ENCODE peak calls at places on chromosomes 16 and 17, in four cellular contexts. S is T-helper 17 cell, Y is upper lobe of right lung, C is A549. L is an unnamed sample.

GRCh38 chr17:80753946-80754345 is 209.3 kb downstream of the RPTOR start:
- ATAC-seq in C (no peak), S (no peak), Y (no peak), L (no peak)

GRCh38 chr16:50202926-50203624 is 50.0 kb downstream of the TENT4B start:
- ATAC-seq in S (no peak), C (peak; percentile 90), Y (peak; percentile 51), L (peak; percentile 75)

GRCh38 chr17:37507108-37507507 is 17.4 kb downstream of the DUSP14 start:
- ATAC-seq in C (no peak), S (no peak), Y (no peak), L (no peak)

GRCh38 chr17:55652825-55653224 is 69.8 kb downstream of the TMEM100 start:
- ATAC-seq in S (no peak), Y (no peak), C (peak; percentile 68), L (no peak)

GRCh38 chr17:45430738-45431530 is 1.7 kb downstream of the ARHGAP27 start:
- ATAC-seq in S (peak; percentile 15), Y (peak; percentile 63), C (peak; percentile 3), L (no peak)

GRCh38 chr16:87414251-87414680 is 22.1 kb downstream of the MAP1LC3B start:
- ATAC-seq in Y (no peak), C (no peak), S (no peak), L (no peak)

GRCh38 chr16:57067347-57067746 is 25.0 kb upstream of the CPNE2 start:
- ATAC-seq in C (no peak), S (no peak), Y (no peak), L (no peak)

GRCh38 chr16:67555795-67556212 is 6.5 kb upstream of the CTCF start:
- ATAC-seq in Y (no peak), S (peak; percentile 93), C (peak; percentile 29), L (no peak)

GRCh38 chr17:13346996-13347762 is 254.6 kb downstream of the HS3ST3A1 start:
- ATAC-seq in Y (no peak), C (peak; percentile 89), S (no peak), L (no peak)

GRCh38 chr17:80129006-80129565 is 17.8 kb downstream of the EIF4A3 start:
- ATAC-seq in C (no peak), Y (no peak), S (no peak), L (no peak)

GRCh38 chr17:38894276-38894675 is 24.4 kb downstream of the LASP1 start:
- ATAC-seq in S (no peak), C (no peak), Y (no peak), L (no peak)

GRCh38 chr16:11639925-11640899 is 28.0 kb upstream of the SNN start:
- ATAC-seq in C (peak; percentile 91), S (peak; percentile 46), Y (peak; percentile 87), L (peak; percentile 95)

GRCh38 chr16:68490829-68491575 is 42.7 kb upstream of the SMPD3 start:
- ATAC-seq in S (no peak), Y (peak; percentile 83), C (peak; percentile 77), L (no peak)

GRCh38 chr16:85181739-85182129 is 69.5 kb upstream of the CIBAR2 start:
- ATAC-seq in C (peak; percentile 16), S (no peak), Y (no peak), L (no peak)

GRCh38 chr16:72021043-72021442 is 12.5 kb downstream of the DHODH start:
- ATAC-seq in C (peak; percentile 64), S (no peak), Y (no peak), L (no peak)

GRCh38 chr17:47285003-47285402 is 31.4 kb downstream of the ITGB3 start:
- ATAC-seq in Y (no peak), S (no peak), C (no peak), L (no peak)

GRCh38 chr17:6643460-6644125 is 2.7 kb downstream of the TXNDC17 start:
- ATAC-seq in S (no peak), C (no peak), Y (no peak), L (no peak)

GRCh38 chr17:9355841-9356240 is 219.8 kb downstream of the STX8 start:
- ATAC-seq in C (no peak), Y (peak; percentile 51), S (no peak), L (no peak)

GRCh38 chr17:55086635-55087058 is 118.1 kb downstream of the STXBP4 start:
- ATAC-seq in Y (peak; percentile 41), C (peak; percentile 80), S (no peak), L (no peak)

GRCh38 chr17:78644259-78644658 is 67.1 kb upstream of the DNAH17 start:
- ATAC-seq in S (no peak), Y (no peak), C (no peak), L (no peak)

GRCh38 chr16:21244798-21245197 is 11.3 kb downstream of the ANKS4B start:
- ATAC-seq in C (no peak), S (no peak), Y (no peak), L (no peak)

GRCh38 chr17:74872313-74873035 is at the start of gene FDXR:
- ATAC-seq in S (peak; percentile 1), Y (no peak), C (peak; percentile 86), L (no peak)

GRCh38 chr16:87345721-87346424 is 28.7 kb upstream of the C16orf95 start:
- ATAC-seq in Y (no peak), C (no peak), S (no peak), L (no peak)

GRCh38 chr17:21018894-21019293 is 23.9 kb downstream of the USP22 start:
- ATAC-seq in S (no peak), C (no peak), Y (no peak), L (peak; percentile 87)

GRCh38 chr17:75814900-75815373 is 29.3 kb downstream of the UNC13D start:
- ATAC-seq in S (no peak), Y (no peak), C (peak; percentile 80), L (no peak)

GRCh38 chr16:85011846-85012284 is 530 bp upstream of the ZDHHC7 start:
- ATAC-seq in Y (peak; percentile 28), S (no peak), C (no peak), L (no peak)

GRCh38 chr17:61291457-61292311 is 108.0 kb upstream of the TBX2 start:
- ATAC-seq in S (no peak), Y (peak; percentile 59), C (no peak), L (no peak)

GRCh38 chr17:64066709-64067108 is 46.3 kb upstream of the ICAM2 start:
- ATAC-seq in Y (peak; percentile 3), S (peak; percentile 91), C (no peak), L (no peak)

GRCh38 chr16:68760671-68761275 is 23.7 kb downstream of the CDH1 start:
- ATAC-seq in C (peak; percentile 81), S (no peak), Y (peak; percentile 6), L (no peak)

GRCh38 chr16:12087901-12088364 is 111.4 kb downstream of the SNX29 start:
- ATAC-seq in C (peak; percentile 31), Y (peak; percentile 12), S (peak; percentile 37), L (no peak)

GRCh38 chr16:64132686-64133085 is 989.2 kb downstream of the CDH11 start:
- ATAC-seq in Y (no peak), S (no peak), C (no peak), L (no peak)

GRCh38 chr17:31690118-31690517 is 168.9 kb downstream of the COPRS start:
- ATAC-seq in S (no peak), C (no peak), Y (no peak), L (no peak)

GRCh38 chr17:29723283-29724047 is 100.8 kb upstream of the CORO6 start:
- ATAC-seq in Y (peak; percentile 68), C (no peak), S (peak; percentile 59), L (no peak)

L was measured in gastroesophageal sphincter.